ENCODE peak calls at places on chromosomes 1 and 21, in nine cellular contexts. N is heart right ventricle, E is ovary, J is AG04450, S is cardiac muscle cell, Y is heart left ventricle, W is A673, F is GM12878, I is endodermal cell. O is an unnamed sample.

GRCh38 chr1:201792534-201793305 is 36.2 kb upstream of the IPO9 start:
- DNase-seq in N (peak), E (peak), J (peak), S (peak), Y (no peak), W (peak), F (no peak), I (peak), O (peak)

GRCh38 chr21:21921410-21922232 is 923.4 kb downstream of the NCAM2 start:
- DNase-seq in N (no peak), E (no peak), J (no peak), S (peak), Y (no peak), W (peak), F (no peak), I (no peak), O (no peak)

GRCh38 chr1:234724517-234725176 is 114.7 kb upstream of the IRF2BP2 start:
- DNase-seq in N (peak), E (peak), J (no peak), S (no peak), Y (peak), W (no peak), F (no peak), I (peak), O (peak)

GRCh38 chr1:34928865-34929496 is 469 bp downstream of the DLGAP3 start:
- DNase-seq in N (no peak), E (no peak), J (no peak), S (no peak), Y (no peak), W (no peak), F (no peak), I (peak), O (no peak)

GRCh38 chr1:1402081-1402900 is 3.2 kb upstream of the CCNL2 start:
- DNase-seq in N (no peak), E (no peak), J (peak), S (peak), Y (no peak), W (peak), F (no peak), I (peak), O (no peak)

GRCh38 chr1:160346953-160347352 is 3.8 kb downstream of the NCSTN start:
- DNase-seq in N (no peak), E (no peak), J (no peak), S (no peak), Y (no peak), W (no peak), F (peak), I (no peak), O (no peak)

GRCh38 chr1:70633004-70633403 is 221.9 kb downstream of the CTH start:
- DNase-seq in N (no peak), E (no peak), J (no peak), S (no peak), Y (no peak), W (no peak), F (no peak), I (no peak), O (no peak)

GRCh38 chr1:245168090-245168489 is 13.3 kb downstream of the KIF26B start:
- DNase-seq in N (peak), E (no peak), J (no peak), S (no peak), Y (peak), W (no peak), F (no peak), I (no peak), O (no peak)

GRCh38 chr1:162373541-162374375 is 2.9 kb downstream of the SPATA46 start:
- DNase-seq in N (no peak), E (no peak), J (no peak), S (peak), Y (no peak), W (no peak), F (no peak), I (no peak), O (peak)

GRCh38 chr1:155175281-155175926 is 1.8 kb downstream of the TRIM46 start:
- DNase-seq in N (no peak), E (no peak), J (no peak), S (no peak), Y (no peak), W (no peak), F (no peak), I (peak), O (peak)

GRCh38 chr1:214229736-214230135 is 51.2 kb upstream of the SMYD2 start:
- DNase-seq in N (peak), E (no peak), J (no peak), S (no peak), Y (no peak), W (no peak), F (no peak), I (peak), O (no peak)

GRCh38 chr1:32144033-32144432 is 35.4 kb upstream of the TXLNA start:
- DNase-seq in N (no peak), E (no peak), J (no peak), S (no peak), Y (no peak), W (no peak), F (no peak), I (no peak), O (no peak)

GRCh38 chr1:13604191-13604590 is 20.6 kb downstream of the PDPN start:
- DNase-seq in N (no peak), E (no peak), J (no peak), S (no peak), Y (no peak), W (no peak), F (no peak), I (no peak), O (no peak)

GRCh38 chr1:92910081-92910480 is 51.2 kb downstream of the DIPK1A start:
- DNase-seq in N (no peak), E (no peak), J (no peak), S (no peak), Y (no peak), W (no peak), F (no peak), I (no peak), O (no peak)

GRCh38 chr1:83102630-83103071 is 896.3 kb downstream of the TTLL7 start:
- DNase-seq in N (no peak), E (no peak), J (no peak), S (no peak), Y (no peak), W (peak), F (no peak), I (no peak), O (no peak)

GRCh38 chr21:16125274-16125673 is 395.5 kb downstream of the USP25 start:
- DNase-seq in N (no peak), E (no peak), J (no peak), S (no peak), Y (no peak), W (no peak), F (no peak), I (no peak), O (no peak)

GRCh38 chr1:236030572-236030971 is 34.3 kb downstream of the NID1 start:
- DNase-seq in N (no peak), E (no peak), J (peak), S (no peak), Y (no peak), W (no peak), F (no peak), I (no peak), O (no peak)

GRCh38 chr1:92031281-92032110 is 1.7 kb downstream of the EPHX4 start:
- DNase-seq in N (no peak), E (no peak), J (no peak), S (no peak), Y (no peak), W (no peak), F (no peak), I (no peak), O (no peak)

GRCh38 chr1:180982424-180982823 is 40.2 kb downstream of the STX6 start:
- DNase-seq in N (no peak), E (no peak), J (no peak), S (no peak), Y (no peak), W (no peak), F (no peak), I (no peak), O (no peak)

GRCh38 chr1:180976958-180977357 is 45.7 kb downstream of the STX6 start:
- DNase-seq in N (no peak), E (no peak), J (no peak), S (no peak), Y (no peak), W (no peak), F (no peak), I (no peak), O (no peak)

DNA sequence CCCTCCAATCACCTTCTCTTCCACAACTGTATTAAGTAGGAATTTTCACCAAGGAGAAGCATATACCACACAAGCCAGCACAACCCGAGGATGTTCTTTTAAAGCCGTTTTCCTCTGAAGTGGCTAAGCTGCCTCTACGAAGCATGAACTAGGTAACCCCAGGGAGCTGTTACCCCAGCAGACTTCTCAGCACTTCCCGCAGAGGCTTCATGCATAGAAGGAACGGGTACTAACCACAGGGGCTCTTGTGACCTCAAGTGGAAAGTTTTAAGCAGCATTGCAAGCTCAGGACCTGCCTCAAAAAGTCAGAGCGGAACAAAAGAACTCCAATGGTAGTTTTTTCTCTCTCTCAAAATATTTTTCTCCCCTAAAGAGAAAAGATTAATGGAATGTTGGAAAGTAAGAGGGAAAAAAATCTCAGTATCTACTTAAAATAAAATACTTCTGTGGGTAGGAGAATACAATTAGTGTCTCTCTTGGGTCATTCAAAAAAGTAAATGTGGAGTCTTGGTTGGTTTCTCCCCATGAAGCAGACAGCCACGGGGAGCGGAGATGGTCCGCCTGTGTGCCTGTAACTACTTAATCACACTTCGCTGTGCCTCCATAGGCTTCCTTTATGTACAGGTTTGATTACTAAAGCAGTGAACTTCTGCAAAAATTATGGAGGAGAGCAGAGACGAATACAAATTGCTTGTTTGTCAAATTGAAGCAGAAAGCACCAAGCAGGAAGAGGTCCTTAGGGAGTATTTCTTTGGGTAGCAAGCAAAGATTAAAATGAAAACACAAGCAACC is 40.9 kb downstream of the STX6 start:
- DNase-seq in N (no peak), E (no peak), J (no peak), S (no peak), Y (no peak), W (peak), F (peak), I (peak), O (no peak)
- H3K27ac ChIP-seq in N (no peak), E (no peak), J (no peak), S (no peak), Y (no peak), W (no peak), F (peak), I (peak), O (no peak)

DNA sequence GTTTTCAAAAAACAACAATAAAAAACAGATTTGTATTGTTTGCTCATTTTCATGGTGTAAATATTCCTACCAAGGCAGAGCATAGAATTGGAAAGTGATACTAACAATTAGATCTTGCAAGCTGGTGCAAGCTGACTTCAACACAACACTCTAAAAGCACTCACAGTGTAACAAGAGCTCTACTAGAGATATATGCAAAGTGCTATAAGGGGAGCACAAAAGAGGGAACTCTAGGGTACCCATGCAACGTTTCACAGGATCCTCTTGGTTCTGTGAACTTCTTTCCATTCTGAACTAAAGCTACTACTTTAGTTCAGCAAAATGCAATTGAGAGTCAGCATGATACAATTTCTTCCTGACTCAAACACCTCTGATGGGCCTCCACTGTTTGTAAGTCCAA is 78.3 kb downstream of the ATP1B1 start:
- DNase-seq in N (no peak), E (no peak), J (no peak), S (no peak), Y (no peak), W (no peak), F (no peak), I (no peak), O (no peak)
- H3K27ac ChIP-seq in N (no peak), E (no peak), J (no peak), S (no peak), Y (no peak), W (no peak), F (no peak), I (no peak), O (no peak)

GRCh38 chr21:36729301-36729970 is 30.5 kb downstream of the SIM2 start:
- DNase-seq in N (no peak), E (no peak), J (no peak), S (no peak), Y (no peak), W (no peak), F (no peak), I (peak), O (no peak)

GRCh38 chr21:36727886-36728285 is 29.0 kb downstream of the SIM2 start:
- DNase-seq in N (no peak), E (no peak), J (no peak), S (no peak), Y (no peak), W (no peak), F (no peak), I (peak), O (no peak)

GRCh38 chr21:36725793-36726386 is 27.0 kb downstream of the SIM2 start:
- DNase-seq in N (no peak), E (no peak), J (no peak), S (no peak), Y (no peak), W (no peak), F (no peak), I (peak), O (peak)

GRCh38 chr21:36730291-36731281 is 31.7 kb downstream of the SIM2 start:
- DNase-seq in N (no peak), E (no peak), J (no peak), S (no peak), Y (no peak), W (no peak), F (no peak), I (peak), O (no peak)

GRCh38 chr21:36728371-36729111 is 29.6 kb downstream of the SIM2 start:
- DNase-seq in N (no peak), E (no peak), J (no peak), S (no peak), Y (no peak), W (no peak), F (no peak), I (no peak), O (no peak)
- H3K27ac ChIP-seq in N (no peak), E (no peak), J (no peak), S (no peak), Y (no peak), W (peak), F (no peak), I (no peak), O (no peak)

DNA sequence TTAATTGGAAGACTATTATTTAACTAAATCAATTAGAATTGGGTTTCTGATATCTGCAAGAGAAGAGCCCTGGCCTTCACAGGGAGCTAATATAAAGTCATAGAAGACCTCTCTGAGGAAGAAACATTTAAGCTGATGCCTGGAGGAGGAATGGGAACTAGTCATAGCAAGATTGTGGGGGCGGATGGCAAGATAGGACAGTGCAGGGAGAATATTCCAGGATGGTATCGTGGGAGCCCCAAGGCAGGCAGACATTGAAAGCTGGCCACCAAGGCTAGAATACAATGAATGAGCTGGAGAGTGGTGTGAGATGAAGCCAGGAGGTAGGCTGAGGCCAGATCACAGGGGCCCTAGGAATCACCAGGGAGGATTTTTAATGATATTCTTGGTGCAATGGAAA is 20.8 kb upstream of the MYSM1 start:
- DNase-seq in N (no peak), E (no peak), J (no peak), S (peak), Y (no peak), W (no peak), F (no peak), I (no peak), O (no peak)
- H3K27ac ChIP-seq in N (no peak), E (no peak), J (no peak), S (no peak), Y (no peak), W (no peak), F (no peak), I (no peak), O (no peak)

DNA sequence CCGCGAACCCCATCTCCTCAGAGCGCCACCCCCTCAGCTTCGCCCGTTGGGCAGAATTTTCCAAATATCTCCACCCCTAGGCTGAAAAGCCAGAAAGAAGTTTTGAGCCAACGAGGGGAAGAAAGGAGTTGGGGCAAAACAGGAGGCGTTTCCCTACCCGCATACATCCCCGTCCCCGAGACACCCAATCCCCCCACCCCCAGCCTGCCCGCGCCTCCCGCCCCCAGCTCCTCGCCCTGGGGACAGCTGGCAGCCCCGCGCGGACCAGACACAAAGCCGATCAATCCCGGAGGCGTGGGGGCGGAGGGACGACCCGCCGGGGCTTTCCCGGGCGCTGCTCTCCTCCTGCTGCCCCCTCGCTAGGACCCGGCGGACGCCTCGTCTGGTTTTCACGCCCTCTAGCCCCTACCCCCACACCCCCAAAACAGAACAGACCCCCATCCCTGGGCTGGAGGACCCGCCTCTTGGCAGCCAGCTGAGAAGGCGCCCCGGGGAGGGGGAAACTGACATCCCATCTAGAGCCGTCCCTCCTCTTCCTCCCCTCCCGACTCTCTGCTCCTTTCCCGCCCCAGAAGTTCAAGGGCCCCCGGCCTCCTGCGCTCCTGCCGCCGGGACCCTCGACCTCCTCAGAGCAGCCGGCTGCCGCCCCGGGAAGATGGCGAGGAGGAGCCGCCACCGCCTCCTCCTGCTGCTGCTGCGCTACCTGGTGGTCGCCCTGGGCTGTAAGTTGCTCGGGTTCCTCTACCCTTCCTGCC is at the start of gene JAM2:
- DNase-seq in N (peak), E (peak), J (no peak), S (peak), Y (peak), W (peak), F (no peak), I (peak), O (peak)
- H3K27ac ChIP-seq in N (peak), E (peak), J (peak), S (no peak), Y (peak), W (peak), F (peak), I (peak), O (peak)

GRCh38 chr1:81472387-81472786 is 328.3 kb upstream of the ADGRL2 start:
- DNase-seq in N (no peak), E (no peak), J (no peak), S (no peak), Y (no peak), W (no peak), F (no peak), I (no peak), O (no peak)

GRCh38 chr1:81470250-81470649 is 330.5 kb upstream of the ADGRL2 start:
- DNase-seq in N (no peak), E (no peak), J (no peak), S (no peak), Y (no peak), W (no peak), F (no peak), I (no peak), O (no peak)

GRCh38 chr1:81467433-81467832 is 333.3 kb upstream of the ADGRL2 start:
- DNase-seq in N (no peak), E (no peak), J (no peak), S (no peak), Y (no peak), W (no peak), F (no peak), I (no peak), O (no peak)

GRCh38 chr1:81466970-81467369 is 333.8 kb upstream of the ADGRL2 start:
- DNase-seq in N (no peak), E (no peak), J (no peak), S (no peak), Y (no peak), W (no peak), F (no peak), I (no peak), O (no peak)

DNA sequence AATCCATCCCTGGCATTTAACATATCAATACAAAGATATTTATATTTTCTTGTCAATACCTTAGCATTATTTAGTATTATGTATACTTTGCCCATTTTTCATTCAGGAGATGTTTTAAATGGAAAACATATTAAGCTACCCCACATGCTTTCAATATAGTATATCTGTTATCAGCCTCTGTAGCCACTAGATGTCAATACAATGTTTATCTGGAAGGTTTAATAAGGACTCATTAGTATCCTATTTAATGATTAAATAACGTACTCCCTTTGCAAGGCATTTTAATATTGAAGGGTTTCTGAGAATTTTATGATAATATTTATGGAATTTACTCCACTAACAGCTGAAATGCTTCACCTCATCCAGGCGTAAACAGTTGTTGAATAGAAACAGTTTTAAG is 329.5 kb upstream of the ADGRL2 start:
- DNase-seq in N (no peak), E (no peak), J (no peak), S (no peak), Y (no peak), W (no peak), F (no peak), I (no peak), O (no peak)
- H3K27ac ChIP-seq in N (no peak), E (no peak), J (no peak), S (no peak), Y (no peak), W (no peak), F (no peak), I (no peak), O (no peak)

DNA sequence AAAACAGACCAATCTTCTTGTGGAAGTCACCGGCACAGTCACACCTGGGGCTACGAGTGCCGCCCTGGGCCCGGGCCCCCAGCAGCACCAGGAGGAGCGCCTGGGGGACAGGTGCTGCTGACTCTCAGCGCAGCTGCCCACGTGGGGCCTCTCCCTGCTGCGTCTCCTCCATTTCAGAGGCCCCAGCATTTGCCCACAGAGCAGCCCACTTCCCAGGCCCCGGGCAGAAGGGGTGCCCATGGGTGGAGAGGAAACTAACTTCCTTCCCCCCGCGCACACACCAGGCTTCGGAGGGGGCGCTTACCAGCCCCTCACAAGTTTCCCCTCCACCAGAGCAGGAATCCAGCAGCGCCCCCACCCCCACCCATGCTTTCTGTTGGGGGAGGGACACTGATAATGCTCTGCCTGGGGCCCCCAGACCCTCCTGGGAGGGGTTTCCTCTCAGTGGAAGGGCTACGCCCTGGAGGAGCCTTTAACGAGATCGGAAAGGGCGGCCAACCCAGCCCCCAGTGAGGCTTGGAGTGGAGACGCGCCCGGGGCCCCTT is 440 bp downstream of the TNFRSF25 start:
- DNase-seq in N (no peak), E (no peak), J (no peak), S (no peak), Y (no peak), W (no peak), F (no peak), I (no peak), O (no peak)
- H3K27ac ChIP-seq in N (no peak), E (no peak), J (no peak), S (no peak), Y (no peak), W (no peak), F (no peak), I (no peak), O (no peak)